ENCODE peak calls at places on chromosome 10, in four cellular contexts. W, S, E and L are unnamed samples.
A peak's percentile ranks its signal among the peaks of the same experiment; 100 is the strongest.

GRCh38 chr10:70379581-70380176 is 2.7 kb downstream of the LRRC20 start:
- DNase-seq in W (no peak), S (no peak), E (no peak), L (no peak)

GRCh38 chr10:64385355-64385754 is 864.2 kb downstream of the REEP3 start:
- DNase-seq in W (no peak), S (no peak), E (no peak), L (no peak)

GRCh38 chr10:120978589-120979252 is 127.6 kb downstream of the WDR11 start:
- DNase-seq in W (peak; percentile 3), S (no peak), E (peak; percentile 14), L (no peak)

GRCh38 chr10:108204528-108205313 is 1040.2 kb upstream of the SORCS1 start:
- DNase-seq in W (peak; percentile 45), S (peak; percentile 4), E (peak; percentile 14), L (no peak)

GRCh38 chr10:64547168-64547567 is 1026.0 kb downstream of the REEP3 start:
- DNase-seq in W (no peak), S (no peak), E (no peak), L (no peak)

GRCh38 chr10:48608279-48608681 is 3.4 kb upstream of the ARHGAP22 start:
- DNase-seq in W (peak; percentile 26), S (no peak), E (no peak), L (peak; percentile 26)

GRCh38 chr10:132193907-132194552 is 7.3 kb downstream of the DPYSL4 start:
- DNase-seq in W (no peak), S (no peak), E (no peak), L (no peak)

GRCh38 chr10:3735175-3735574 is 49.8 kb downstream of the KLF6 start:
- DNase-seq in W (no peak), S (no peak), E (no peak), L (no peak)

GRCh38 chr10:116272497-116273221 is at the start of gene GFRA1:
- DNase-seq in W (no peak), S (peak; percentile 36), E (no peak), L (peak; percentile 40)